ENCODE peak calls at places on chromosomes 1 and 21, in six cellular contexts. One of them, this sample, is unnamed. For H3K9me3, the result is how much of the 10 kb centered on the place peaks cover.

GRCh38 chr1:234782821-234783220 is 172.8 kb upstream of the IRF2BP2 start:
- DNase-seq in MM.1S: no peak
- DNase-seq in A549: no peak
- DNase-seq in fibroblast of lung: no peak
- DNase-seq in IMR-90: no peak
- DNase-seq in GM23248: no peak
- DNase-seq in this sample: no peak

GRCh38 chr1:51799372-51799771 is 79.2 kb downstream of the NRDC start:
- DNase-seq in MM.1S: no peak
- DNase-seq in A549: no peak
- DNase-seq in fibroblast of lung: no peak
- DNase-seq in IMR-90: no peak
- DNase-seq in GM23248: no peak
- DNase-seq in this sample: no peak

GRCh38 chr1:67735806-67736627 is 51.0 kb downstream of the GADD45A start:
- DNase-seq in MM.1S: peak
- DNase-seq in A549: peak
- DNase-seq in fibroblast of lung: peak
- DNase-seq in IMR-90: peak
- DNase-seq in GM23248: peak
- DNase-seq in this sample: peak

GRCh38 chr21:45290948-45291612 is 3.4 kb upstream of the POFUT2 start:
- DNase-seq in MM.1S: no peak
- DNase-seq in A549: no peak
- DNase-seq in fibroblast of lung: peak
- DNase-seq in IMR-90: peak
- DNase-seq in GM23248: peak
- DNase-seq in this sample: peak

GRCh38 chr1:72282690-72283203 is 408 bp upstream of the NEGR1 start:
- DNase-seq in MM.1S: peak
- DNase-seq in A549: peak
- DNase-seq in fibroblast of lung: peak
- DNase-seq in IMR-90: peak
- DNase-seq in GM23248: peak
- DNase-seq in this sample: peak

GRCh38 chr1:44217809-44218410 is 4.6 kb downstream of the DMAP1 start:
- DNase-seq in MM.1S: peak
- DNase-seq in A549: peak
- DNase-seq in fibroblast of lung: peak
- DNase-seq in IMR-90: peak
- DNase-seq in GM23248: peak
- DNase-seq in this sample: peak

GRCh38 chr1:1371741-1372711 is 3.0 kb downstream of the AURKAIP1 start:
- DNase-seq in MM.1S: peak
- DNase-seq in A549: peak
- DNase-seq in fibroblast of lung: peak
- DNase-seq in IMR-90: peak
- DNase-seq in GM23248: peak
- DNase-seq in this sample: no peak

GRCh38 chr1:112878321-112878720 is 77.7 kb downstream of the SLC16A1 start:
- DNase-seq in MM.1S: no peak
- DNase-seq in A549: no peak
- DNase-seq in fibroblast of lung: no peak
- DNase-seq in IMR-90: no peak
- DNase-seq in GM23248: no peak
- DNase-seq in this sample: no peak

GRCh38 chr1:46490603-46491499 is 1.2 kb downstream of the DMBX1 start:
- DNase-seq in MM.1S: no peak
- DNase-seq in A549: no peak
- DNase-seq in fibroblast of lung: peak
- DNase-seq in IMR-90: no peak
- DNase-seq in GM23248: peak
- DNase-seq in this sample: peak

GRCh38 chr1:188904201-188904600 is 1573.5 kb downstream of the BRINP3 start:
- DNase-seq in MM.1S: no peak
- DNase-seq in A549: peak
- DNase-seq in fibroblast of lung: no peak
- DNase-seq in IMR-90: peak
- DNase-seq in GM23248: no peak
- DNase-seq in this sample: no peak

GRCh38 chr1:96872757-96873156 is 151.2 kb downstream of the PTBP2 start:
- DNase-seq in MM.1S: no peak
- DNase-seq in A549: no peak
- DNase-seq in fibroblast of lung: no peak
- DNase-seq in IMR-90: no peak
- DNase-seq in GM23248: no peak
- DNase-seq in this sample: peak

GRCh38 chr1:82260051-82260450 is 459.3 kb downstream of the ADGRL2 start:
- DNase-seq in MM.1S: no peak
- DNase-seq in A549: no peak
- DNase-seq in fibroblast of lung: peak
- DNase-seq in IMR-90: no peak
- DNase-seq in GM23248: no peak
- DNase-seq in this sample: no peak

GRCh38 chr1:207959141-207959825 is 48.4 kb upstream of the CD34 start:
- DNase-seq in MM.1S: no peak
- DNase-seq in A549: no peak
- DNase-seq in fibroblast of lung: peak
- DNase-seq in IMR-90: peak
- DNase-seq in GM23248: peak
- DNase-seq in this sample: peak

GRCh38 chr1:236416165-236416564 is 22.1 kb downstream of the EDARADD start:
- DNase-seq in MM.1S: no peak
- DNase-seq in A549: no peak
- DNase-seq in fibroblast of lung: no peak
- DNase-seq in IMR-90: no peak
- DNase-seq in GM23248: no peak
- DNase-seq in this sample: no peak

GRCh38 chr1:1092890-1093609 is 18.9 kb upstream of the RNF223 start:
- DNase-seq in MM.1S: no peak
- DNase-seq in A549: no peak
- DNase-seq in fibroblast of lung: no peak
- DNase-seq in IMR-90: no peak
- DNase-seq in GM23248: no peak
- DNase-seq in this sample: no peak

GRCh38 chr1:225642177-225642576 is 10.7 kb downstream of the ENAH start:
- DNase-seq in MM.1S: no peak
- DNase-seq in A549: peak
- DNase-seq in fibroblast of lung: no peak
- DNase-seq in IMR-90: peak
- DNase-seq in GM23248: peak
- DNase-seq in this sample: no peak

GRCh38 chr1:191752342-191752741 is 405.9 kb upstream of the RGS18 start:
- DNase-seq in MM.1S: no peak
- DNase-seq in A549: peak
- DNase-seq in fibroblast of lung: no peak
- DNase-seq in IMR-90: no peak
- DNase-seq in GM23248: no peak
- DNase-seq in this sample: no peak

GRCh38 chr1:168320805-168321577 is 40.3 kb downstream of the TBX19 start:
- DNase-seq in MM.1S: no peak
- DNase-seq in A549: peak
- DNase-seq in fibroblast of lung: peak
- DNase-seq in IMR-90: peak
- DNase-seq in GM23248: peak
- DNase-seq in this sample: peak

GRCh38 chr1:114334297-114334696 is 176.7 kb downstream of the TRIM33 start:
- DNase-seq in MM.1S: no peak
- DNase-seq in A549: no peak
- DNase-seq in fibroblast of lung: no peak
- DNase-seq in IMR-90: no peak
- DNase-seq in GM23248: no peak
- DNase-seq in this sample: no peak

GRCh38 chr1:165235158-165235776 is 121.2 kb downstream of the LMX1A start:
- DNase-seq in MM.1S: no peak
- DNase-seq in A549: no peak
- DNase-seq in fibroblast of lung: no peak
- DNase-seq in IMR-90: no peak
- DNase-seq in GM23248: no peak
- DNase-seq in this sample: no peak

GRCh38 chr21:45506241-45506817 is 35.9 kb downstream of the SLC19A1 start:
- DNase-seq in MM.1S: no peak
- DNase-seq in A549: no peak
- DNase-seq in fibroblast of lung: no peak
- DNase-seq in IMR-90: no peak
- DNase-seq in GM23248: no peak
- DNase-seq in this sample: no peak

GRCh38 chr1:91798241-91798648 is 87.7 kb downstream of the TGFBR3 start:
- DNase-seq in MM.1S: no peak
- DNase-seq in A549: no peak
- DNase-seq in fibroblast of lung: no peak
- DNase-seq in IMR-90: no peak
- DNase-seq in GM23248: peak
- DNase-seq in this sample: no peak

GRCh38 chr21:37710555-37711293 is 205.5 kb downstream of the KCNJ6 start:
- DNase-seq in MM.1S: no peak
- DNase-seq in A549: no peak
- DNase-seq in fibroblast of lung: peak
- DNase-seq in IMR-90: peak
- DNase-seq in GM23248: no peak
- DNase-seq in this sample: no peak

GRCh38 chr1:205527931-205528330 is 23.5 kb downstream of the CDK18 start:
- DNase-seq in MM.1S: no peak
- DNase-seq in A549: no peak
- DNase-seq in fibroblast of lung: no peak
- DNase-seq in IMR-90: no peak
- DNase-seq in GM23248: no peak
- DNase-seq in this sample: no peak

GRCh38 chr1:205526431-205526830 is 22.0 kb downstream of the CDK18 start:
- DNase-seq in MM.1S: no peak
- DNase-seq in A549: no peak
- DNase-seq in fibroblast of lung: no peak
- DNase-seq in IMR-90: no peak
- DNase-seq in GM23248: no peak
- DNase-seq in this sample: no peak

GRCh38 chr1:205530116-205530515 is 25.6 kb downstream of the CDK18 start:
- DNase-seq in MM.1S: no peak
- DNase-seq in A549: no peak
- DNase-seq in fibroblast of lung: no peak
- DNase-seq in IMR-90: no peak
- DNase-seq in GM23248: no peak
- DNase-seq in this sample: no peak

GRCh38 chr1:205528887-205529825 is 24.7 kb downstream of the CDK18 start:
- DNase-seq in MM.1S: peak
- DNase-seq in A549: peak
- DNase-seq in fibroblast of lung: peak
- DNase-seq in IMR-90: peak
- DNase-seq in GM23248: peak
- DNase-seq in this sample: peak

DNA sequence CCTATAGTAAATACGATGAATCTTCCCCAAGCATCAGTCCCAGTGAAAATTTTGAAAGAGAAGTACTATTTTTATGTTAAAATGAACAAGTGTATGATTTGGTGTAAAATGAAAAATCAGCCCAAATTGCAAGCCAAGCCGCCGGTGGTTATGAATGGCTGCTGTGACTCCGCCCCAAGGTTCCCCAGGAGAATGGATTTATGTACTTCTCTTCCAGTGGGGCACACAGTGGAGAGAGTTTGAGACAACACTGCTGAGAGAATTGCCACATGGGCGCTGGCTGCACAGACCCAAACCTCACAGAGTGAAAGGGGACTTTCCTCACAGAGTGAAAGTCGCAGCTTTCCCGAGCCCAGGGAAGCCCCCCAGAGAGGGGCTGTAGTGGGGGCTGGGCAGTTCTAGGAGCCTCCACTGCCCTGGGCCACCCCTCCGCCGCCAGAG is 24.0 kb downstream of the CDK18 start:
- DNase-seq in MM.1S: no peak
- DNase-seq in A549: no peak
- DNase-seq in fibroblast of lung: no peak
- DNase-seq in IMR-90: no peak
- DNase-seq in GM23248: no peak
- DNase-seq in this sample: no peak
- H3K4me2 ChIP-seq in MM.1S: peak
- H3K4me2 ChIP-seq in A549: peak
- H3K4me2 ChIP-seq in fibroblast of lung: no peak
- H3K4me2 ChIP-seq in IMR-90: no peak
- H3K4me2 ChIP-seq in GM23248: no peak
- H3K4me2 ChIP-seq in this sample: no peak

GRCh38 chr21:39911792-39912191 is 44.6 kb downstream of the PCP4 start:
- DNase-seq in MM.1S: no peak
- DNase-seq in A549: no peak
- DNase-seq in fibroblast of lung: no peak
- DNase-seq in IMR-90: no peak
- DNase-seq in GM23248: no peak
- DNase-seq in this sample: no peak
- H3K9me3 ChIP-seq in MM.1S: under half
- H3K9me3 ChIP-seq in A549: under half
- H3K9me3 ChIP-seq in fibroblast of lung: under half
- H3K9me3 ChIP-seq in IMR-90: under half
- H3K9me3 ChIP-seq in GM23248: under half
- H3K9me3 ChIP-seq in this sample: under half

DNA sequence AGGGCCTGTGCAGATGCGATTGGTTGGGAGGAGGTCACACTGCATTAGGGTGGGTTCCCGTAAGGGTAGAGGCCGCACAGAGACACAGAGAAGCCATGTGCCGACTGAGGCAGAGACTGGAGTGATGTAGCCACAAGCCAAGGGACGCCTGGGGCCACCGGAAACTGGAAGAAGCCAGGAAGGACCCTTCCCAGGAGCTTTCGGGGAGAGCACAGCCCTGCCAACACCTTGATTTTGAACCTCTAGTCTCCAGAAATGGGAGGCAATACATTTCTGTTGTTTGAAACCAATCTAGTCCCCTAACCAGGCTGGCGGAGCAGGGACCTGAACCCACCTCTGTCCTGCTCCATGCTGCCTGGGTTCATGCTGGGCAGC is 10.8 kb downstream of the UBASH3A start:
- DNase-seq in MM.1S: no peak
- DNase-seq in A549: no peak
- DNase-seq in fibroblast of lung: no peak
- DNase-seq in IMR-90: no peak
- DNase-seq in GM23248: no peak
- DNase-seq in this sample: no peak
- H3K4me2 ChIP-seq in MM.1S: no peak
- H3K4me2 ChIP-seq in A549: peak
- H3K4me2 ChIP-seq in fibroblast of lung: no peak
- H3K4me2 ChIP-seq in IMR-90: no peak
- H3K4me2 ChIP-seq in GM23248: no peak
- H3K4me2 ChIP-seq in this sample: peak

GRCh38 chr21:7947422-7947821 is 2574.0 kb upstream of the TPTE start:
- DNase-seq in MM.1S: no peak
- DNase-seq in A549: no peak
- DNase-seq in fibroblast of lung: no peak
- DNase-seq in IMR-90: no peak
- DNase-seq in GM23248: no peak
- DNase-seq in this sample: no peak

GRCh38 chr21:7957713-7958064 is 2563.7 kb upstream of the TPTE start:
- DNase-seq in MM.1S: no peak
- DNase-seq in A549: no peak
- DNase-seq in fibroblast of lung: no peak
- DNase-seq in IMR-90: no peak
- DNase-seq in GM23248: no peak
- DNase-seq in this sample: no peak

GRCh38 chr21:7953058-7953457 is 2568.3 kb upstream of the TPTE start:
- DNase-seq in MM.1S: no peak
- DNase-seq in A549: no peak
- DNase-seq in fibroblast of lung: no peak
- DNase-seq in IMR-90: no peak
- DNase-seq in GM23248: no peak
- DNase-seq in this sample: no peak

GRCh38 chr21:7952648-7953047 is 2568.7 kb upstream of the TPTE start:
- DNase-seq in MM.1S: no peak
- DNase-seq in A549: no peak
- DNase-seq in fibroblast of lung: no peak
- DNase-seq in IMR-90: no peak
- DNase-seq in GM23248: no peak
- DNase-seq in this sample: no peak

GRCh38 chr21:7951854-7952519 is 2569.4 kb upstream of the TPTE start:
- DNase-seq in MM.1S: no peak
- DNase-seq in A549: no peak
- DNase-seq in fibroblast of lung: no peak
- DNase-seq in IMR-90: no peak
- DNase-seq in GM23248: no peak
- DNase-seq in this sample: no peak
- H3K9me3 ChIP-seq in MM.1S: under half
- H3K9me3 ChIP-seq in A549: under half
- H3K9me3 ChIP-seq in fibroblast of lung: under half
- H3K9me3 ChIP-seq in IMR-90: half or more
- H3K9me3 ChIP-seq in GM23248: under half
- H3K9me3 ChIP-seq in this sample: half or more